ENCODE peak calls at places on chromosomes 12 and 14, in seven cellular contexts. R is choroid plexus epithelial cell, T is progenitor cell of endocrine pancreas, N is GM23338, H is fibroblast of the aortic adventitia, Q is type B pancreatic cell, I is Calu3. O is an unnamed sample.

GRCh38 chr14:104117341-104118005 is 20.9 kb upstream of the KIF26A start:
- DNase-seq in R (no peak), T (no peak), N (no peak), H (no peak), Q (no peak), I (no peak), O (no peak)

GRCh38 chr12:93186131-93186530 is 191.6 kb upstream of the NUDT4 start:
- DNase-seq in R (peak), T (no peak), N (no peak), H (peak), Q (no peak), I (no peak), O (no peak)

GRCh38 chr14:99127651-99128167 is 144.3 kb downstream of the BCL11B start:
- DNase-seq in R (peak), T (no peak), N (peak), H (no peak), Q (no peak), I (no peak), O (peak)

GRCh38 chr14:46580941-46581671 is 70.5 kb downstream of the RPL10L start:
- DNase-seq in R (peak), T (no peak), N (peak), H (no peak), Q (no peak), I (peak), O (peak)

GRCh38 chr12:96106137-96106536 is 70.8 kb upstream of the LTA4H start:
- DNase-seq in R (no peak), T (no peak), N (no peak), H (no peak), Q (no peak), I (no peak), O (no peak)

GRCh38 chr14:105283899-105284298 is 16.9 kb downstream of the BRF1 start:
- DNase-seq in R (no peak), T (no peak), N (no peak), H (no peak), Q (no peak), I (no peak), O (peak)

GRCh38 chr12:53696655-53697321 is 20.9 kb upstream of the ATP5MC2 start:
- DNase-seq in R (no peak), T (no peak), N (peak), H (no peak), Q (no peak), I (no peak), O (no peak)

GRCh38 chr12:72028966-72029365 is 90.3 kb downstream of the TPH2 start:
- DNase-seq in R (no peak), T (no peak), N (no peak), H (no peak), Q (no peak), I (no peak), O (no peak)

GRCh38 chr14:86961106-86961716 is 1031.8 kb downstream of the GALC start:
- DNase-seq in R (no peak), T (no peak), N (peak), H (peak), Q (no peak), I (peak), O (peak)
- TF ChIP-seq CTCF in R (no peak), T (peak), N (peak), H (peak), Q (peak), I (no peak), O (peak)

GRCh38 chr14:25381498-25381897 is 331.6 kb upstream of the STXBP6 start:
- DNase-seq in R (no peak), T (no peak), N (peak), H (no peak), Q (no peak), I (no peak), O (no peak)
- TF ChIP-seq CTCF in R (no peak), T (peak), N (peak), H (no peak), Q (peak), I (peak), O (peak)

DNA sequence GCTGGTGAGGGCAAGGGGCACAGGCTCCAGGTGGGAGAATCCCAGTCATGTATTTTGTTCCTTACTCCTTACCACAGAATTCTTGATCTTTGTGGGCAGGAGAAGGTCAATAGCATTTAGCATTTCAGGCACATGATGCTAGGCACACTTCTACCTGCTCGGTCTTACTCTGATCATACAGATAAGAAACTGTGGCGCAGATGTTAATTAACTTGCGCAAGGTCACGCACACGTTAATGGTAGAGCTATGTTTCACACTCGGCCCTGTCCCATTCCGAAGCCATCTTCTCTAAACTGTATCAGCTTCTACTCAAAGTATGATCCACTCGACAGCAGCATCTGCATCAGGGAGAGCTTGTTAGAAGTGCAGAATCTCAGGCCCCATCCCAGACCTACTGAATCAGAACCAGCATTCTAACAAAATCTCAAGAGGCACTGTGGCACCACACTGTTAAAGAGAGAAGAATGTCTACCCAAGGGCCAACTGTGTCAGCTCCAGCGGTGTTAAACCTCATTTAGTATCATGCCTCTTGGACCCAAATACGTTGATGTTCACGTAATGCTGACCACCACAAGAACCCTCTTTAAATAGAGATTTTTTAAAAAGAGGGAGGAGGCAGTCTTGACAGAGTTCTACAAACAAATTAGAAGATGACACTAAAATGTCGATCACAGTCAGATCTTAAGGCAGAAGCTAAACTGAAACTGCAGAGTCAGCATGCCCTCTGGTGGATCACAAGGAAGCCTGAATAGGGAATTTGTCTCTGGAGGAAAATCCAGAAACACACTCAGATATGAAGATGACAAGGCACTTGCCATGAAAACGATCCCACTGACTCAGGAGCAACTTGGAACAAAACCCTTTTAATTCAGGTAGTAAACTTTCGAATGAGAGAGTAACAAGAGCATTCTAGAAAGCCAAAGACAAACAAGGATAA is 7.3 kb downstream of the STXBP6 start:
- DNase-seq in R (peak), T (no peak), N (peak), H (peak), Q (no peak), I (no peak), O (peak)
- TF ChIP-seq CTCF in R (peak), T (peak), N (peak), H (peak), Q (peak), I (no peak), O (peak)

DNA sequence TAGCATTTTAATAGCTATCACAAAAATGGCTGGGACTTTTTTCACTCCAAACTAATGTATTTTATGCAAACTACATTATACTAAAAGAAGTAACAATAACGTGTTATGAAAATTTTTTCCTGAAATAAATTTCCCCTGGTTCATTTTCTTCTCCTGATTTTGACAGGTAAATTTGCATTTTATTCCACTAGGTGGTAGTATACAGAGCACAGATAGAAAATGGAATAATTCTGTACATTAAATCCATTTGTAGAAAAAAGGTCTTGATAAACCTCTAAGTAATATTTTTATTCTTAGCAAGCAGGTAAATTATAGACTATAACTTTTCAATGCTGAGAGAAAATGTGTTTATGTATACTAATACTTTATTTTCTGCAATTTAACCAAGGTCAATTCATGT is 96.5 kb downstream of the BCAT1 start:
- DNase-seq in R (peak), T (no peak), N (no peak), H (no peak), Q (no peak), I (no peak), O (no peak)
- TF ChIP-seq CTCF in R (peak), T (peak), N (no peak), H (peak), Q (peak), I (peak), O (peak)

O was measured in endothelial cell.